ENCODE peak calls at places on chromosome 22, in eight cellular contexts. One of them, this sample, is unnamed.

GRCh38 chr22:23218867-23219251 is 38.5 kb downstream of the BCR start:
- DNase-seq in Peyer's patch: peak; percentile 58
- DNase-seq in K562: no peak
- DNase-seq in AG10803: peak; percentile 36
- DNase-seq in psoas muscle: no peak
- DNase-seq in NB4: peak; percentile 81
- DNase-seq in AG04450: no peak
- DNase-seq in thyroid gland: peak; percentile 87
- DNase-seq in this sample: no peak

GRCh38 chr22:21917206-21917958 is 35.3 kb downstream of the PPM1F start:
- DNase-seq in AG04450: no peak
- DNase-seq in K562: no peak
- DNase-seq in thyroid gland: peak; percentile 84
- DNase-seq in Peyer's patch: no peak
- DNase-seq in psoas muscle: no peak
- DNase-seq in NB4: peak; percentile 16
- DNase-seq in AG10803: no peak
- DNase-seq in this sample: no peak

GRCh38 chr22:22037229-22037628 is 54.6 kb upstream of the TOP3B start:
- DNase-seq in thyroid gland: no peak
- DNase-seq in Peyer's patch: no peak
- DNase-seq in K562: no peak
- DNase-seq in NB4: no peak
- DNase-seq in AG10803: no peak
- DNase-seq in psoas muscle: no peak
- DNase-seq in AG04450: no peak
- DNase-seq in this sample: no peak

GRCh38 chr22:39621826-39622225 is 51.3 kb downstream of the CACNA1I start:
- DNase-seq in AG10803: no peak
- DNase-seq in thyroid gland: no peak
- DNase-seq in NB4: no peak
- DNase-seq in K562: no peak
- DNase-seq in Peyer's patch: no peak
- DNase-seq in AG04450: no peak
- DNase-seq in psoas muscle: no peak
- DNase-seq in this sample: no peak

GRCh38 chr22:41919357-41920224 is 4.7 kb upstream of the SHISA8 start:
- DNase-seq in thyroid gland: peak; percentile 35
- DNase-seq in Peyer's patch: peak; percentile 76
- DNase-seq in AG04450: no peak
- DNase-seq in K562: peak; percentile 70
- DNase-seq in NB4: peak; percentile 78
- DNase-seq in AG10803: peak; percentile 42
- DNase-seq in psoas muscle: peak; percentile 64
- DNase-seq in this sample: no peak

GRCh38 chr22:37601540-37602442 is 6.8 kb upstream of the GGA1 start:
- DNase-seq in thyroid gland: peak; percentile 43
- DNase-seq in NB4: peak; percentile 96
- DNase-seq in Peyer's patch: peak; percentile 64
- DNase-seq in AG04450: no peak
- DNase-seq in AG10803: peak; percentile 67
- DNase-seq in psoas muscle: no peak
- DNase-seq in K562: no peak
- DNase-seq in this sample: no peak

GRCh38 chr22:31346733-31347250 is 646 bp upstream of the PATZ1 start:
- DNase-seq in K562: peak; percentile 53
- DNase-seq in thyroid gland: peak; percentile 57
- DNase-seq in NB4: peak; percentile 88
- DNase-seq in psoas muscle: peak; percentile 49
- DNase-seq in AG10803: no peak
- DNase-seq in Peyer's patch: peak; percentile 75
- DNase-seq in AG04450: no peak
- DNase-seq in this sample: no peak

GRCh38 chr22:26857169-26857568 is 199.8 kb downstream of the MIAT start:
- DNase-seq in AG10803: no peak
- DNase-seq in NB4: no peak
- DNase-seq in K562: no peak
- DNase-seq in AG04450: no peak
- DNase-seq in thyroid gland: no peak
- DNase-seq in psoas muscle: no peak
- DNase-seq in Peyer's patch: no peak
- DNase-seq in this sample: no peak

GRCh38 chr22:38832005-38832978 is 11.5 kb downstream of the NPTXR start:
- DNase-seq in psoas muscle: no peak
- DNase-seq in Peyer's patch: peak; percentile 37
- DNase-seq in thyroid gland: no peak
- DNase-seq in AG04450: no peak
- DNase-seq in K562: no peak
- DNase-seq in AG10803: no peak
- DNase-seq in NB4: no peak
- DNase-seq in this sample: no peak

GRCh38 chr22:21044931-21045584 is 688 bp upstream of the LRRC74B start:
- DNase-seq in NB4: peak; percentile 89
- DNase-seq in K562: peak; percentile 73
- DNase-seq in thyroid gland: no peak
- DNase-seq in Peyer's patch: peak; percentile 50
- DNase-seq in AG10803: peak; percentile 66
- DNase-seq in AG04450: no peak
- DNase-seq in psoas muscle: peak; percentile 67
- DNase-seq in this sample: no peak

GRCh38 chr22:39546889-39547586 is 14.5 kb upstream of the RPS19BP1 start:
- DNase-seq in NB4: no peak
- DNase-seq in psoas muscle: no peak
- DNase-seq in Peyer's patch: no peak
- DNase-seq in AG10803: no peak
- DNase-seq in thyroid gland: peak; percentile 90
- DNase-seq in AG04450: no peak
- DNase-seq in K562: no peak
- DNase-seq in this sample: no peak

GRCh38 chr22:21761086-21761485 is 25.5 kb upstream of the YPEL1 start:
- DNase-seq in psoas muscle: no peak
- DNase-seq in AG10803: no peak
- DNase-seq in AG04450: peak; percentile 66
- DNase-seq in Peyer's patch: no peak
- DNase-seq in thyroid gland: no peak
- DNase-seq in K562: no peak
- DNase-seq in NB4: no peak
- DNase-seq in this sample: no peak

GRCh38 chr22:44540756-44541670 is 43.0 kb upstream of the RTL6 start:
- DNase-seq in thyroid gland: no peak
- DNase-seq in NB4: peak; percentile 78
- DNase-seq in K562: no peak
- DNase-seq in Peyer's patch: no peak
- DNase-seq in psoas muscle: no peak
- DNase-seq in AG04450: no peak
- DNase-seq in AG10803: no peak
- DNase-seq in this sample: no peak

GRCh38 chr22:42769574-42770447 is 49.1 kb upstream of the A4GALT start:
- DNase-seq in K562: peak; percentile 62
- DNase-seq in Peyer's patch: peak; percentile 65
- DNase-seq in thyroid gland: peak; percentile 51
- DNase-seq in NB4: peak; percentile 63
- DNase-seq in psoas muscle: peak; percentile 64
- DNase-seq in AG10803: peak; percentile 79
- DNase-seq in AG04450: peak; percentile 81
- DNase-seq in this sample: no peak

GRCh38 chr22:44567846-44568493 is 69.9 kb upstream of the RTL6 start:
- DNase-seq in psoas muscle: peak; percentile 34
- DNase-seq in AG04450: no peak
- DNase-seq in AG10803: peak; percentile 45
- DNase-seq in K562: no peak
- DNase-seq in Peyer's patch: peak; percentile 62
- DNase-seq in NB4: peak; percentile 58
- DNase-seq in thyroid gland: peak; percentile 51
- DNase-seq in this sample: peak; percentile 23

GRCh38 chr22:17706947-17707346 is 67.3 kb downstream of the BID start:
- DNase-seq in K562: no peak
- DNase-seq in thyroid gland: no peak
- DNase-seq in NB4: no peak
- DNase-seq in psoas muscle: no peak
- DNase-seq in AG10803: no peak
- DNase-seq in Peyer's patch: no peak
- DNase-seq in AG04450: no peak
- DNase-seq in this sample: no peak

GRCh38 chr22:17710023-17710422 is 64.2 kb downstream of the BID start:
- DNase-seq in AG10803: no peak
- DNase-seq in AG04450: no peak
- DNase-seq in NB4: no peak
- DNase-seq in thyroid gland: no peak
- DNase-seq in K562: no peak
- DNase-seq in Peyer's patch: no peak
- DNase-seq in psoas muscle: no peak
- DNase-seq in this sample: no peak

GRCh38 chr22:17706451-17706900 is 67.8 kb downstream of the BID start:
- DNase-seq in Peyer's patch: no peak
- DNase-seq in K562: no peak
- DNase-seq in thyroid gland: peak; percentile 40
- DNase-seq in AG04450: peak; percentile 65
- DNase-seq in psoas muscle: no peak
- DNase-seq in AG10803: peak; percentile 91
- DNase-seq in NB4: peak; percentile 87
- DNase-seq in this sample: peak; percentile 79

GRCh38 chr22:17705565-17706450 is 67.3 kb downstream of the BCL2L13 start:
- DNase-seq in Peyer's patch: no peak
- DNase-seq in thyroid gland: no peak
- DNase-seq in NB4: no peak
- DNase-seq in AG04450: no peak
- DNase-seq in AG10803: no peak
- DNase-seq in psoas muscle: no peak
- DNase-seq in K562: no peak
- DNase-seq in this sample: no peak

GRCh38 chr22:17707526-17707925 is 66.7 kb downstream of the BID start:
- DNase-seq in AG04450: no peak
- DNase-seq in K562: no peak
- DNase-seq in thyroid gland: no peak
- DNase-seq in Peyer's patch: no peak
- DNase-seq in NB4: no peak
- DNase-seq in AG10803: peak; percentile 17
- DNase-seq in psoas muscle: no peak
- DNase-seq in this sample: no peak
- H3K4me3 ChIP-seq in AG04450: peak overlapping the region; percentile 51
- H3K4me3 ChIP-seq in K562: no peak overlapping the region
- H3K4me3 ChIP-seq in thyroid gland: no peak overlapping the region
- H3K4me3 ChIP-seq in Peyer's patch: no peak overlapping the region
- H3K4me3 ChIP-seq in NB4: no peak overlapping the region
- H3K4me3 ChIP-seq in AG10803: peak overlapping the region; percentile 59
- H3K4me3 ChIP-seq in psoas muscle: peak overlapping the region; percentile 22
- H3K4me3 ChIP-seq in this sample: no peak overlapping the region

DNA sequence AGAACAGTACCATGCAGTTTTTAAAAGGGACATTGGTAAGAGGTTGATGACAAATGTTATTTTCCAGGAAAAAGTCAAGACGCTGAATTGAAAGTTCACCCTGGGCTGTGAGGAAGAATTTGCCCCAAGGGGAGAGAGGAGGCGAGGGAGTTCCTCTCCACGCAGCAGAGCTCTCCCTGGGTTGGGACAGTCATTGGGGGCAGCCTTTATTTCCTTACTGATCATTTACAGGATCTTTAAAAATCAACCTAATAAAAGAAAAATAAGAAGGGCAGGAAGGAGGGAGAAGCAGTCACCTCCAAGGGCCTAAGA is 49.9 kb upstream of the WNT7B start:
- DNase-seq in AG10803: no peak
- DNase-seq in psoas muscle: no peak
- DNase-seq in thyroid gland: no peak
- DNase-seq in NB4: no peak
- DNase-seq in K562: no peak
- DNase-seq in AG04450: no peak
- DNase-seq in Peyer's patch: no peak
- DNase-seq in this sample: no peak
- H3K4me3 ChIP-seq in AG10803: peak overlapping the region; percentile 37
- H3K4me3 ChIP-seq in psoas muscle: peak overlapping the region; percentile 66
- H3K4me3 ChIP-seq in thyroid gland: no peak overlapping the region
- H3K4me3 ChIP-seq in NB4: no peak overlapping the region
- H3K4me3 ChIP-seq in K562: no peak overlapping the region
- H3K4me3 ChIP-seq in AG04450: peak overlapping the region; percentile 38
- H3K4me3 ChIP-seq in Peyer's patch: peak overlapping the region; percentile 38
- H3K4me3 ChIP-seq in this sample: no peak overlapping the region

DNA sequence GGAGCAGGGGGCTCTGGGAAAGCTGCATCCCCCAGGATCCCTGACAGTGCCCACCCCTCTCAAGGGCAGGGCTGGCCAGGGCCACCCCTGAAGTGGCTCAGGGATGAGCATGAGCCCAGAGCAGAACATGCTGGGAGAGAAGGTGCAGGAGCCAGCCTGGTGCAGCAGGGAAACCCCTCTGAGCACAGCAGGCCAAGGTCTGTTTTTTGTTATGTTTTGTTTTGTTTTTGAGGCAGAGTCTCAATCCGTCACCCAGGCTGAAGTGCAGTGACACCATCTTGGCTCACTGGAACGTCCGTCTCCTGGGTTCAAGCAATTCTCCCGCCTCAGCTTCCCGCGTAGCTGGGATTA is 792 bp upstream of the SBF1 start:
- DNase-seq in AG10803: no peak
- DNase-seq in AG04450: no peak
- DNase-seq in Peyer's patch: no peak
- DNase-seq in NB4: no peak
- DNase-seq in psoas muscle: no peak
- DNase-seq in K562: no peak
- DNase-seq in thyroid gland: no peak
- DNase-seq in this sample: no peak
- H3K4me3 ChIP-seq in AG10803: no peak overlapping the region
- H3K4me3 ChIP-seq in AG04450: no peak overlapping the region
- H3K4me3 ChIP-seq in Peyer's patch: no peak overlapping the region
- H3K4me3 ChIP-seq in NB4: no peak overlapping the region
- H3K4me3 ChIP-seq in psoas muscle: peak overlapping the region; percentile 88
- H3K4me3 ChIP-seq in K562: no peak overlapping the region
- H3K4me3 ChIP-seq in thyroid gland: no peak overlapping the region
- H3K4me3 ChIP-seq in this sample: peak overlapping the region; percentile 60

GRCh38 chr22:25757686-25758085 is 15.7 kb downstream of the MYO18B start:
- DNase-seq in AG04450: no peak
- DNase-seq in NB4: no peak
- DNase-seq in Peyer's patch: no peak
- DNase-seq in K562: no peak
- DNase-seq in AG10803: no peak
- DNase-seq in thyroid gland: no peak
- DNase-seq in psoas muscle: no peak
- DNase-seq in this sample: no peak

GRCh38 chr22:25753252-25753651 is 11.3 kb downstream of the MYO18B start:
- DNase-seq in Peyer's patch: no peak
- DNase-seq in AG10803: no peak
- DNase-seq in thyroid gland: no peak
- DNase-seq in K562: no peak
- DNase-seq in psoas muscle: no peak
- DNase-seq in AG04450: no peak
- DNase-seq in NB4: no peak
- DNase-seq in this sample: no peak

GRCh38 chr22:25752615-25753214 is 10.7 kb downstream of the MYO18B start:
- DNase-seq in NB4: no peak
- DNase-seq in Peyer's patch: no peak
- DNase-seq in AG04450: no peak
- DNase-seq in psoas muscle: no peak
- DNase-seq in AG10803: no peak
- DNase-seq in K562: no peak
- DNase-seq in thyroid gland: no peak
- DNase-seq in this sample: no peak

GRCh38 chr22:25751174-25751581 is 9.2 kb downstream of the MYO18B start:
- DNase-seq in thyroid gland: no peak
- DNase-seq in AG10803: no peak
- DNase-seq in NB4: no peak
- DNase-seq in AG04450: no peak
- DNase-seq in psoas muscle: no peak
- DNase-seq in K562: no peak
- DNase-seq in Peyer's patch: no peak
- DNase-seq in this sample: no peak

GRCh38 chr22:25754527-25755202 is 12.7 kb downstream of the MYO18B start:
- DNase-seq in thyroid gland: no peak
- DNase-seq in Peyer's patch: no peak
- DNase-seq in AG04450: peak; percentile 33
- DNase-seq in psoas muscle: peak; percentile 88
- DNase-seq in AG10803: peak; percentile 83
- DNase-seq in K562: no peak
- DNase-seq in NB4: no peak
- DNase-seq in this sample: no peak
- H3K4me3 ChIP-seq in thyroid gland: no peak overlapping the region
- H3K4me3 ChIP-seq in Peyer's patch: no peak overlapping the region
- H3K4me3 ChIP-seq in AG04450: no peak overlapping the region
- H3K4me3 ChIP-seq in psoas muscle: peak overlapping the region; percentile 60
- H3K4me3 ChIP-seq in AG10803: no peak overlapping the region
- H3K4me3 ChIP-seq in K562: no peak overlapping the region
- H3K4me3 ChIP-seq in NB4: no peak overlapping the region
- H3K4me3 ChIP-seq in this sample: no peak overlapping the region

This sample was measured in Jurkat, Clone E6-1.